ENCODE peak calls at places on chromosomes 12 and 14, in four cellular contexts. A, V, J and I are unnamed samples.

GRCh38 chr12:54173066-54173726 is 15.6 kb downstream of the SMUG1 start:
- DNase-seq in A (peak), V (no peak), J (no peak), I (peak)

GRCh38 chr12:113757223-113758002 is 208.7 kb downstream of the RBM19 start:
- DNase-seq in A (no peak), V (peak), J (no peak), I (no peak)

GRCh38 chr12:105335856-105336255 is 5.4 kb downstream of the C12orf75 start:
- DNase-seq in A (no peak), V (no peak), J (no peak), I (peak)

GRCh38 chr12:106415134-106415533 is 57.6 kb downstream of the POLR3B start:
- DNase-seq in A (no peak), V (no peak), J (no peak), I (no peak)

GRCh38 chr12:114760151-114760877 is 76.3 kb upstream of the TBX3 start:
- DNase-seq in A (no peak), V (no peak), J (no peak), I (no peak)

GRCh38 chr12:96365604-96366230 is 34.5 kb downstream of the CDK17 start:
- DNase-seq in A (no peak), V (no peak), J (no peak), I (no peak)

GRCh38 chr12:114933428-114934160 is 249.6 kb upstream of the TBX3 start:
- DNase-seq in A (no peak), V (peak), J (no peak), I (no peak)

GRCh38 chr14:72000907-72001306 is 68.7 kb downstream of the RGS6 start:
- DNase-seq in A (no peak), V (no peak), J (peak), I (no peak)

GRCh38 chr14:76007852-76008251 is 22.3 kb downstream of the IFT43 start:
- DNase-seq in A (no peak), V (no peak), J (no peak), I (no peak)

GRCh38 chr12:87120440-87120839 is 864.2 kb upstream of the MGAT4C start:
- DNase-seq in A (no peak), V (no peak), J (no peak), I (no peak)

GRCh38 chr12:570949-571794 is 92.1 kb downstream of the NINJ2 start:
- DNase-seq in A (peak), V (peak), J (no peak), I (no peak)

GRCh38 chr12:6703631-6704030 is 3.0 kb upstream of the PIANP start:
- DNase-seq in A (peak), V (no peak), J (no peak), I (peak)

GRCh38 chr12:40957417-40957816 is 230.7 kb upstream of the PDZRN4 start:
- DNase-seq in A (no peak), V (no peak), J (no peak), I (no peak)

GRCh38 chr12:2598001-2598400 is 196.8 kb upstream of the FKBP4 start:
- DNase-seq in A (no peak), V (no peak), J (no peak), I (no peak)

GRCh38 chr12:74780458-74781241 is 243.0 kb downstream of the ATXN7L3B start:
- DNase-seq in A (no peak), V (no peak), J (no peak), I (no peak)

GRCh38 chr12:121786441-121786825 is 7.1 kb downstream of the RHOF start:
- DNase-seq in A (no peak), V (peak), J (no peak), I (no peak)

GRCh38 chr12:115002434-115002833 is 318.5 kb upstream of the TBX3 start:
- DNase-seq in A (no peak), V (no peak), J (no peak), I (no peak)

GRCh38 chr14:102998393-102998792 is 59.0 kb downstream of the CDC42BPB start:
- DNase-seq in A (no peak), V (no peak), J (no peak), I (peak)

GRCh38 chr12:130590685-130591084 is 125.4 kb downstream of the RIMBP2 start:
- DNase-seq in A (no peak), V (no peak), J (no peak), I (no peak)

GRCh38 chr14:71647086-71647784 is 285.0 kb upstream of the RGS6 start:
- DNase-seq in A (no peak), V (peak), J (no peak), I (no peak)

GRCh38 chr12:48263617-48264016 is 60.5 kb upstream of the OR10AD1 start:
- DNase-seq in A (no peak), V (no peak), J (no peak), I (peak)

GRCh38 chr12:22042981-22043669 is 2.9 kb upstream of the CMAS start:
- DNase-seq in A (no peak), V (no peak), J (no peak), I (peak)

GRCh38 chr14:63737582-63738006 is 9.7 kb upstream of the SGPP1 start:
- DNase-seq in A (no peak), V (no peak), J (peak), I (no peak)

GRCh38 chr14:98623806-98624430 is 648.1 kb downstream of the BCL11B start:
- DNase-seq in A (no peak), V (no peak), J (no peak), I (no peak)

GRCh38 chr12:7175493-7175892 is 14.0 kb upstream of the PEX5 start:
- DNase-seq in A (no peak), V (no peak), J (no peak), I (no peak)

GRCh38 chr14:60064491-60065072 is 27.1 kb upstream of the PCNX4 start:
- DNase-seq in A (no peak), V (peak), J (peak), I (peak)

GRCh38 chr14:105861985-105862465 is 335.6 kb downstream of the TMEM121 start:
- DNase-seq in A (no peak), V (no peak), J (peak), I (peak)

GRCh38 chr12:84637926-84638325 is 274.7 kb downstream of the SLC6A15 start:
- DNase-seq in A (no peak), V (no peak), J (no peak), I (no peak)

GRCh38 chr12:79420146-79420618 is 270.6 kb downstream of the PAWR start:
- DNase-seq in A (no peak), V (peak), J (no peak), I (peak)

GRCh38 chr12:80230068-80230467 is 130.7 kb downstream of the OTOGL start:
- DNase-seq in A (no peak), V (peak), J (no peak), I (no peak)

GRCh38 chr12:119843100-119843499 is 34.0 kb downstream of the CIT start:
- DNase-seq in A (no peak), V (no peak), J (no peak), I (no peak)

GRCh38 chr12:89492883-89493282 is 31.7 kb downstream of the GALNT4 start:
- DNase-seq in A (no peak), V (no peak), J (no peak), I (no peak)

GRCh38 chr12:76266797-76267196 is 81.4 kb downstream of the BBS10 start:
- DNase-seq in A (no peak), V (no peak), J (no peak), I (no peak)

GRCh38 chr12:76764856-76765255 is 941 bp downstream of the ZDHHC17 start:
- DNase-seq in A (no peak), V (no peak), J (no peak), I (peak)

GRCh38 chr14:21528381-21529348 is 2.5 kb upstream of the SALL2 start:
- DNase-seq in A (peak), V (no peak), J (no peak), I (peak)

GRCh38 chr12:55829967-55830600 is 697 bp upstream of the DNAJC14 start:
- DNase-seq in A (peak), V (no peak), J (no peak), I (no peak)
- TF ChIP-seq MAX in A (no peak), V (no peak), J (no peak), I (no peak)

DNA sequence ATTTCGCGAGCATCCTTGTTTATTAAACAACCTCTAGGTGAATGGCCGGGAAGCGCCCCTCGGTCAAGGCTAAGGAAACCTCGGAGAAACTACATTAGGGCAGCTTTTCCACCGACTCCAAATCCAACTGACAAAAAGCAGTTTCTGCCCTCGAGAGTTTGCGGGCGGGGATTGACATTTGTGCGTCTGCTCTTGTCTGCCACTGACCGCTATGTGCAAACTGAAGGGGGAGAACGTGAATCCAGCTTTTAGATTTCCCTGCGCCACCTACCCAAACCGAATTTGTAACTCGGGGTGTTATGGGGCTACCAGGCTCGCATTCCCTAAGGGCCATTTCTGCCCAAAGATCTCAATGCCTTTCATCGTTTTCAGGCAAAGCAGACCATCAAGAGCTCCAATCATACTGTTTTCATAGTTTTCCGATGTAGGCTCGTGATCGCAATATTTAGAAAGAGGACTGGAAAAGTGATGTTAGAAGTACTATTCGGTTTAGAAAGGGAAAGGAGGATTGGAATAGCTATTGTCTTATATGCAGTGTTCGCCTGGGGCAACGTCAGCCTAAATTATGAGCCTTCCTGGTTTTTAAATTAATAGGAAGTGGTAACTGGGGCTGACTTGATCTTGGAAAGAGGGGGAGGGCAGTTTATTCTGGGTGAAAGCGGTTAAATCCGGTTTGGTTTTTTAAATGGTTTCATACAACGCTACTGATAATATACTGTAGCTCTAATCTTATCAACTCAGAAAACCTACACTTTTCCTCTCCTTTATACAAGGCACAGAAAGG is 45.4 kb downstream of the BCAT1 start:
- DNase-seq in A (no peak), V (no peak), J (no peak), I (no peak)
- TF ChIP-seq POLR2A in A (no peak), V (no peak), J (no peak), I (no peak)

DNA sequence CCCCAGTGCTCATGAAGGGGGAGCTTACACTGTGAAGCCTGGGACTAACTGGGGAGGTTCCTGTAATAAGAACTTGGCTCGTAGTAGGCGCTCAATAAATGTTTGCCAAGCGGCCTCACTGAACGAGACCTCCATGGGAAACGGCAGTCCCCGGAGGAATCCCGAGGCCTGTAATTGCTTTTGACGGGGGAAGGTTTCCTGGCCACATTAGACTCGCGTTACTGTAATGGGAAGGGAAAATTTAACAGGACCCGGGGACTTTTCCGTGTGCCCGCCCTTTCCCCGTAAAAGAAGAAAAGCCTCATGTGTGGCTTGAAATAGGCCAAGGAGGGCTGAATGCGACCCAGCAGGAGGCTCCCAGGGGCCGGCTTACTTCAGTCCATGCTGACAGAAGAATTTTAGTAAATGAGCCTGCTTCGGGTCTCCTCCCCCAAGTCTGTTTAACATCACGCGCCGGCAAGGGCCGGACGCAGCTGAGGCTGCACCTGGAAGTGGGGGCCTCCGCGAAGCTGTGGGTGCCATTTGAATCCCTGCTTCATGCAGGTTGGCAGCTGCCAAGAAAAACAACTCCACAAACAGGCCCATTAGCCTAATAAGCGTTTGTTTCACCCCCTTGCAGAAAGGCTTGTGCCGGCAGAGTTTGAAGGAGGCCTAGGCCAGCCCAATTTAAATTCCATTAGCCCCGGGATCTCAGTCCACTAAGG is 39.8 kb upstream of the PWP1 start:
- DNase-seq in A (no peak), V (no peak), J (no peak), I (no peak)
- TF ChIP-seq MAX in A (no peak), V (no peak), J (no peak), I (no peak)

DNA sequence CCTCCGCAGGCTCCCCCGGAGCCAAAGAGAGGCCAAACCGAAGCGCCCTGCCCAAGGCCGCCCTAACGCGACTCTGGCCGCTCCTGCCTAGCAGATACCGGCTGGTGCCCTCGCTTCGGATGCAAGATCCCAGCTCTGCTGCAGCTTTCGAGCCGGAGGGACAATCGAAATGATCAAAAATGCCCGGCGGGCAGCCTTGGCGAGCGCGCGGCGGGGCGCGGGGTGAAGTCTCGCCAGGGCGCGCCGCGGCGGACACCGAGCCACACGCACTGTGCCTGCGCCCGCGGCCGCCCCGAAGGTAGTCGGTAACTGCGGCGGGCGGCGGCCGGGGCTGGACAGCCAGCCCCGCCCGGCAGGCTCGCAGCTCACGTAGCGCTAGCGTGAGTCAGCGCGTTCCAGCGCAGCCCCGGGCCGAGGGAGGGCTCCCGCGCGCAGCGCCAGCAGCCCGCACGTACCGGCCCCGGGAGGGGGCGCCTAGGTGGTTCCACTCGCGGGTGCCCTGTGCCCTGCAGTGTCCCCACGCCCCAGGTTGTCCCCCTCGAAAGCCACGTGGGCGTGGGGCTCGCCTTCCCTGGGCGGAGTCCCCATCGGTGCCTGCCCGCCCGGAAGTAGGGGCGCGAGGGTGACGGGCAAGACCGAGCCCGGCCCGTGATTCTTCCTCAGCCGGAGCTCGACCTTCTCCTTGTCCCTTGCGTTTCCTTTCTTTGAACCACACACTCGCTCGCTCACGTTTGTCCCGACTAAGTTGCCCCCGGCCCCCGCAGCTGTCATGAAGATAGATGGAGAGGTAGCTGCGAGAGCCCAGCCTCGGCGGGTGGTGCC is 109.3 kb upstream of the EGLN3 start:
- DNase-seq in A (peak), V (no peak), J (no peak), I (peak)
- TF ChIP-seq POLR2A in A (peak), V (peak), J (peak), I (no peak)

GRCh38 chr12:31583878-31584277 is 7.1 kb downstream of the DENND5B start:
- DNase-seq in A (no peak), V (no peak), J (no peak), I (no peak)

GRCh38 chr12:31585271-31585670 is 5.7 kb downstream of the DENND5B start:
- DNase-seq in A (no peak), V (no peak), J (no peak), I (no peak)

GRCh38 chr12:31585895-31586294 is 5.0 kb downstream of the DENND5B start:
- DNase-seq in A (no peak), V (no peak), J (no peak), I (no peak)

GRCh38 chr12:31586703-31587102 is 4.2 kb downstream of the DENND5B start:
- DNase-seq in A (no peak), V (no peak), J (peak), I (no peak)

DNA sequence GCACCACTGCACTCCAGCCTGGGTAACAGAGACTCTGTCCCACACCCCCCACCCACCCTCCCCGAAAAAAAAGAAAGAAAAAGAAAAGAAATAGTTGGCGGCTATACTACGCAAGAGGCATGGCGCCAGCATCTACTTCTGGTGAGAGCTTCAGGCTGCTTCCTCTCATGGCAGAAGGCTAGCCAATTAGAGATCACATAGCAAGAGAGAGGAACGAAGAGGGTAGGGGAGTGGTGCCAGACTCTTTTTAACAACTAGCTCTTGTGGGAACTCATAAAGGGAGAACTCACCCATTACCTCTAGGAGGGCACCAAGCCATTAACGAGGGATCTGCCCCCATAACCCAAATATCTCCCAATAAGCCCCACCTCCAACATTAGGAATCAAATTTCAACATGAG is 6.2 kb downstream of the DENND5B start:
- DNase-seq in A (no peak), V (no peak), J (no peak), I (no peak)
- TF ChIP-seq MAX in A (no peak), V (no peak), J (no peak), I (no peak)

GRCh38 chr12:123232807-123233504 is at the start of the genes MPHOSPH9 and MTRFR:
- DNase-seq in A (peak), V (peak), J (peak), I (peak)

GRCh38 chr12:123232472-123232806 is 502 bp downstream of the MPHOSPH9 start:
- DNase-seq in A (no peak), V (peak), J (no peak), I (no peak)

GRCh38 chr12:123237646-123238329 is 4.6 kb downstream of the MTRFR start:
- DNase-seq in A (peak), V (peak), J (peak), I (peak)

GRCh38 chr12:123231931-123232330 is 1.0 kb downstream of the MPHOSPH9 start:
- DNase-seq in A (no peak), V (no peak), J (no peak), I (peak)

GRCh38 chr12:123233505-123234299 is 466 bp downstream of the MTRFR start:
- DNase-seq in A (peak), V (no peak), J (no peak), I (peak)
- TF ChIP-seq POLR2A in A (no peak), V (no peak), J (no peak), I (no peak)

GRCh38 chr14:32075636-32076277 is 1.3 kb upstream of the ARHGAP5 start:
- DNase-seq in A (peak), V (no peak), J (no peak), I (peak)
- TF ChIP-seq MAX in A (no peak), V (no peak), J (no peak), I (no peak)

GRCh38 chr14:39184628-39185255 is 9.7 kb downstream of the PNN start:
- DNase-seq in A (no peak), V (no peak), J (no peak), I (no peak)
- TF ChIP-seq POLR2A in A (peak), V (no peak), J (no peak), I (no peak)

DNA sequence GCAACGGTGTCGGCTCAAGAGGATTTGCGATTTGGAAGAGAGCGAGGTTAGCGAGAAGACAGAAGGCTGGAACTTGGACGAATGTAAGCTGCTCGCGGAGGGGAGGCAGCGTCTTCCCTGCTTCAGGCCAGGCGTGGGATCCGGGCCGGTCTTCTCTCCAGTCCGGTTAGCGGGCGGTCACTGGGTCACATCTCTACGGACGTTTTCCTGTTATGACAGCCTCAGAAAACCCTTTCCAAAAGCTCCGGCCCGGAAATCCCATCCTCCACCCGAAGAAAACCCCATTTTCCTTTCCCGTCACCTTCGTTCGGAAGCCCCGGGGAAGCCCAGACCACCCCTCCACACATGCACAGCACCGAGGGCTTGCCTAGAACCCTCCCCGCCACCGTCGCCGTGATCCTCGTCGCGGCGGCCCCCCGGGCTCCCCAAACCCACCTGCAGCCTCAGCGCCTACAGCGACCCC is 268 bp downstream of the NDUFB1 start:
- DNase-seq in A (peak), V (no peak), J (no peak), I (peak)
- TF ChIP-seq MAX in A (no peak), V (no peak), J (no peak), I (no peak)